ENCODE peak calls at places on chromosome 4, in nine cellular contexts. Q is astrocyte of the spinal cord; J is OCI-LY7; R is fibroblast of pulmonary artery; V is CD8-positive, alpha-beta T cell; K is choroid plexus epithelial cell; G is pancreas; I is stomach; X is Panc1. B is an unnamed sample.
A peak's percentile ranks its signal among the peaks of the same experiment; 100 is the strongest.

GRCh38 chr4:986949-987688 is at the start of gene IDUA:
- DNase-seq in V (peak; percentile 83), X (no peak), I (peak; percentile 83), G (peak; percentile 79), R (peak; percentile 59), Q (peak; percentile 54), J (peak; percentile 90), K (peak; percentile 67), B (peak; percentile 82)

GRCh38 chr4:24885342-24885741 is 27.5 kb downstream of the CCDC149 start:
- DNase-seq in X (no peak), Q (peak; percentile 10), I (no peak), R (peak; percentile 7), J (no peak), V (no peak), K (no peak), G (no peak), B (no peak)

GRCh38 chr4:118289794-118290193 is 63.0 kb downstream of the PRSS12 start:
- DNase-seq in V (no peak), R (peak; percentile 13), J (no peak), I (no peak), Q (peak; percentile 46), G (no peak), X (no peak), K (peak; percentile 67), B (no peak)

GRCh38 chr4:75708218-75708691 is 16.1 kb upstream of the USO1 start:
- DNase-seq in X (no peak), J (no peak), G (no peak), K (peak; percentile 37), I (no peak), R (no peak), V (peak; percentile 41), Q (no peak), B (no peak)

GRCh38 chr4:169070071-169070894 is 60.2 kb upstream of the CBR4 start:
- DNase-seq in X (no peak), I (peak; percentile 72), V (no peak), Q (peak; percentile 91), K (peak; percentile 91), G (peak; percentile 55), R (peak; percentile 93), J (no peak), B (peak; percentile 41)

GRCh38 chr4:41258783-41259182 is 2.1 kb downstream of the UCHL1 start:
- DNase-seq in X (no peak), G (no peak), K (peak; percentile 87), Q (peak; percentile 76), J (peak; percentile 71), V (no peak), R (peak; percentile 73), I (no peak), B (peak; percentile 21)

GRCh38 chr4:989722-990471 is 3.1 kb downstream of the IDUA start:
- DNase-seq in K (no peak), Q (no peak), G (no peak), R (no peak), J (no peak), V (no peak), I (no peak), X (no peak), B (no peak)

GRCh38 chr4:117577686-117578085 is 456.6 kb upstream of the NDST3 start:
- DNase-seq in V (no peak), R (no peak), K (peak; percentile 21), G (no peak), I (no peak), J (no peak), X (no peak), Q (peak; percentile 17), B (no peak)

GRCh38 chr4:41207330-41207831 is 7.0 kb downstream of the APBB2 start:
- DNase-seq in X (no peak), G (no peak), Q (no peak), R (peak; percentile 72), J (no peak), V (no peak), K (peak; percentile 52), I (no peak), B (no peak)

GRCh38 chr4:185880571-185880970 is 68.6 kb upstream of the SORBS2 start:
- DNase-seq in G (peak; percentile 27), X (no peak), R (no peak), V (no peak), I (no peak), Q (no peak), J (no peak), K (no peak), B (no peak)

GRCh38 chr4:155376387-155377268 is at the start of gene MAP9:
- DNase-seq in R (peak; percentile 95), G (peak; percentile 96), V (peak; percentile 78), X (peak; percentile 88), Q (peak; percentile 97), K (peak; percentile 98), J (peak; percentile 98), I (peak; percentile 84), B (peak; percentile 83)

GRCh38 chr4:47704693-47705325 is 133.1 kb downstream of the CORIN start:
- DNase-seq in Q (peak; percentile 35), I (peak; percentile 35), J (peak; percentile 46), K (peak; percentile 67), V (no peak), G (peak; percentile 28), R (peak; percentile 38), X (no peak), B (no peak)

GRCh38 chr4:75497133-75497532 is 17.1 kb downstream of the RCHY1 start:
- DNase-seq in V (no peak), G (no peak), Q (peak; percentile 23), R (peak; percentile 8), J (no peak), I (no peak), K (peak; percentile 22), X (no peak), B (no peak)

DNA sequence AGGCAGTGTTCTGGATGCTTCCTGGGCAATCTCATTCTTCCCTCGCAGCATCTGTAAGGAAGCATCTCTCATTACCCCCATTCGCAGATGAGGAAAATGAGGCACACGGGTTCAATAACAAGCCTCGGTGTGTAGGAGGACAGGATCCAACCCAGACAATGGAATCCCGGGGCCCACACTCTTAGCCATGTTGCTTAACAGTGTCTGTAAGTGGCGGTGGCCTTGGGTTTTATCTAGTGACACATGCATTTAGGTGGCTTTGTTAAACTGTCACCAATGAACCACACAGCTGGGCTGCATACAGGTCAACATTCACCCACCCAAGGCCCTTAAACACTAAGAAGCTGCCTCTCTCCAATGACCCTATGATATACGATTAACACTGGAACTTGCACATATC is 22.6 kb downstream of the RELL1 start:
- DNase-seq in X (no peak), R (no peak), Q (no peak), K (no peak), G (no peak), V (no peak), I (no peak), J (no peak), B (no peak)
- H3K4me3 ChIP-seq in X (no peak overlapping the region), R (no peak overlapping the region), Q (no peak overlapping the region), K (no peak overlapping the region), G (no peak overlapping the region), V (no peak overlapping the region), I (no peak overlapping the region), J (no peak overlapping the region), B (no peak overlapping the region)

GRCh38 chr4:28558871-28559270 is 1698.2 kb downstream of the STIM2 start:
- DNase-seq in Q (no peak), G (no peak), I (no peak), J (no peak), X (no peak), R (no peak), V (no peak), K (peak; percentile 7), B (no peak)

GRCh38 chr4:28557755-28558154 is 1697.1 kb downstream of the STIM2 start:
- DNase-seq in J (no peak), G (no peak), R (peak; percentile 52), X (no peak), V (no peak), K (peak; percentile 32), Q (peak; percentile 1), I (no peak), B (no peak)

GRCh38 chr4:28555851-28556250 is 1695.2 kb downstream of the STIM2 start:
- DNase-seq in R (peak; percentile 4), X (no peak), G (no peak), I (no peak), K (peak; percentile 13), J (no peak), V (no peak), Q (peak; percentile 10), B (no peak)
- H3K4me3 ChIP-seq in R (no peak overlapping the region), X (no peak overlapping the region), G (no peak overlapping the region), I (no peak overlapping the region), K (no peak overlapping the region), J (no peak overlapping the region), V (no peak overlapping the region), Q (no peak overlapping the region), B (no peak overlapping the region)

GRCh38 chr4:109914356-109914755 is 1.7 kb downstream of the EGF start:
- DNase-seq in R (no peak), J (no peak), G (peak; percentile 23), K (no peak), V (no peak), I (no peak), Q (no peak), X (no peak), B (no peak)

GRCh38 chr4:109912706-109913621 is at the start of gene EGF:
- DNase-seq in R (peak; percentile 47), V (no peak), K (peak; percentile 49), G (peak; percentile 51), Q (peak; percentile 63), J (no peak), X (no peak), I (no peak), B (no peak)

GRCh38 chr4:109916003-109916399 is 3.3 kb downstream of the EGF start:
- DNase-seq in G (no peak), I (no peak), X (no peak), Q (no peak), J (no peak), V (no peak), K (no peak), R (no peak), B (no peak)

GRCh38 chr4:109915385-109916002 is 2.8 kb downstream of the EGF start:
- DNase-seq in Q (no peak), V (no peak), R (no peak), X (no peak), I (no peak), G (no peak), K (no peak), J (no peak), B (no peak)

DNA sequence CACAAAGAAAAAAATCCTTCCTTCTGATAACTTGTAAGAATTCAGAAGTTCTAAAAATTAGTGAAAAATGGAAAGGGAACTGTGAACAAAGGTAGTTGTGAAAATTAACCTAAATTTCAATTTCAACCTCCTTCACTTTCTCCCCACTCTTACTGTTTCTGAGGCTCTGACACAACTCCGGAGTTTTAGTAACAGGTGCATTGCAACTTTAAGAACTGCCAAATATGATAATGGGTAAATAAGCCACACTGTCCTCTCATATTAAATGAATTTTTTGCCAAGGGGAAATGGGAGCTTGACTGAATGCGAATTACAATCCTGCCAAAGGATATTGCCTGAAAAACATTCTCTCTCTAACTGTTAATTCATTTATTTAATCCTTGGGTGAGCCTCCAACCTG is 1.2 kb downstream of the EGF start:
- DNase-seq in X (no peak), K (no peak), G (no peak), I (no peak), Q (no peak), R (no peak), V (no peak), J (no peak), B (no peak)
- H3K4me3 ChIP-seq in X (no peak overlapping the region), K (no peak overlapping the region), G (peak overlapping the region; percentile 51), I (no peak overlapping the region), Q (no peak overlapping the region), R (no peak overlapping the region), V (no peak overlapping the region), J (no peak overlapping the region), B (no peak overlapping the region)

DNA sequence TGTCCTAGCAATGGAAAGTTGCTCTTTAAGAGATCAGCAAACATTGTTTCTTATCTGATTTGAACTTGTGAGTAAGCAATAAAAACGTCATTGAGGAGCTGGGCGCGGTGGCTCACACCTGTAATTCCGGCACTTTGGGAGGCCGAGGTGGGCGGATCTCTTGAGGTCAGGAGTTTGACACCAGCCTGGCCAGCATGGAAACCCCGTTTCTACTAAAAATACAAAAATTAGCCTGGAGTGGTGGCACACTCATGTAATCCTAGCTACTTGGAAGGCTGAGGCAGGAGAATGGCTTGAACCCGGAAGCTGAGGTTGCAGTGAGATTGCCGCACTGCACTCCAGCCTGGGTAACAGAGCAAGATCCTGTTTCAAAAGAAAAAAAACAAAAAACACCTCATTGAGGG is 11.2 kb upstream of the PLAC8 start:
- DNase-seq in V (peak; percentile 14), I (peak; percentile 57), X (no peak), R (no peak), Q (no peak), J (no peak), K (no peak), G (no peak), B (no peak)
- H3K4me3 ChIP-seq in V (peak overlapping the region; percentile 29), I (no peak overlapping the region), X (no peak overlapping the region), R (no peak overlapping the region), Q (no peak overlapping the region), J (no peak overlapping the region), K (no peak overlapping the region), G (no peak overlapping the region), B (no peak overlapping the region)

B was measured in ovary.